ENCODE peak calls at places on chromosomes 16 and 17, in ten cellular contexts. E, M, Y, P, X, C, S, W, L and H are unnamed samples.

GRCh38 chr16:65218348-65218747 is 96.5 kb upstream of the CDH11 start:
- DNase-seq in C (no peak), P (no peak), L (no peak), Y (no peak), X (no peak), E (no peak), S (no peak), W (no peak), M (no peak), H (no peak)

GRCh38 chr16:30777591-30778297 is 9.3 kb downstream of the ZNF629 start:
- DNase-seq in X (no peak), E (no peak), M (no peak), C (no peak), L (no peak), P (no peak), W (no peak), Y (no peak), S (no peak), H (no peak)

GRCh38 chr17:71447644-71448043 is 673.2 kb upstream of the SOX9 start:
- DNase-seq in X (no peak), M (no peak), P (no peak), S (no peak), C (peak), Y (no peak), E (no peak), W (no peak), L (no peak), H (no peak)

GRCh38 chr16:87924937-87925670 is 11.2 kb downstream of the CA5A start:
- DNase-seq in E (no peak), W (no peak), Y (no peak), S (no peak), M (peak), C (peak), X (no peak), L (no peak), P (no peak), H (no peak)

GRCh38 chr16:81500833-81501521 is 56.4 kb downstream of the CMIP start:
- DNase-seq in C (peak), Y (peak), W (peak), X (no peak), L (no peak), P (no peak), E (no peak), M (no peak), S (peak), H (peak)

GRCh38 chr17:77885678-77886386 is 72.7 kb upstream of the TNRC6C start:
- DNase-seq in Y (peak), P (no peak), C (no peak), M (no peak), L (no peak), E (no peak), S (no peak), W (no peak), X (no peak), H (no peak)

GRCh38 chr16:57957396-57958392 is 13.2 kb downstream of the CNGB1 start:
- DNase-seq in L (no peak), P (no peak), E (no peak), M (no peak), Y (no peak), S (no peak), C (no peak), W (no peak), X (no peak), H (no peak)

GRCh38 chr17:21530841-21531240 is 154.7 kb downstream of the KCNJ12 start:
- DNase-seq in L (no peak), P (no peak), Y (no peak), E (no peak), C (no peak), S (no peak), W (no peak), M (no peak), X (no peak), H (no peak)

GRCh38 chr17:17812211-17813054 is 24.4 kb downstream of the SREBF1 start:
- DNase-seq in E (no peak), S (peak), W (peak), L (peak), P (no peak), X (peak), Y (peak), C (peak), M (peak), H (peak)

GRCh38 chr16:11102523-11102898 is 153.5 kb downstream of the SOCS1 start:
- DNase-seq in M (no peak), P (no peak), E (no peak), X (no peak), Y (no peak), C (no peak), S (no peak), W (no peak), L (no peak), H (no peak)

GRCh38 chr16:10181196-10182162 is 749 bp downstream of the GRIN2A start:
- DNase-seq in Y (peak), W (peak), L (peak), S (peak), X (no peak), C (peak), P (no peak), M (peak), E (no peak), H (peak)

GRCh38 chr16:68235882-68236803 is at the start of gene ESRP2:
- DNase-seq in P (no peak), E (no peak), L (no peak), Y (no peak), M (peak), X (no peak), W (no peak), S (no peak), C (peak), H (no peak)

GRCh38 chr17:73820686-73821448 is 176.6 kb upstream of the SDK2 start:
- DNase-seq in S (peak), E (no peak), L (no peak), W (peak), X (no peak), Y (no peak), M (peak), P (no peak), C (no peak), H (no peak)

GRCh38 chr16:35552763-35553162 is 2093.4 kb downstream of the TP53TG3F start:
- DNase-seq in E (no peak), M (no peak), Y (no peak), P (no peak), W (no peak), X (no peak), C (no peak), L (no peak), S (no peak), H (no peak)

GRCh38 chr17:5509482-5509881 is 23.1 kb downstream of the MIS12 start:
- DNase-seq in M (no peak), S (peak), L (no peak), X (no peak), E (no peak), P (no peak), Y (peak), C (no peak), W (peak), H (peak)

GRCh38 chr16:14560523-14560922 is 69.5 kb downstream of the PARN start:
- DNase-seq in E (no peak), W (no peak), P (no peak), X (no peak), M (no peak), Y (peak), C (no peak), L (no peak), S (peak), H (no peak)

GRCh38 chr16:14565688-14566025 is 64.4 kb downstream of the PARN start:
- DNase-seq in M (no peak), S (no peak), C (no peak), W (no peak), L (no peak), P (no peak), X (no peak), E (no peak), Y (no peak), H (no peak)

GRCh38 chr16:14564881-14565687 is 65.0 kb downstream of the PARN start:
- DNase-seq in E (no peak), S (peak), X (no peak), L (no peak), P (no peak), C (peak), W (peak), Y (peak), M (no peak), H (peak)

GRCh38 chr16:14564323-14564722 is 65.7 kb downstream of the PARN start:
- DNase-seq in L (no peak), Y (no peak), W (no peak), C (peak), E (no peak), S (no peak), P (no peak), X (no peak), M (peak), H (no peak)

DNA sequence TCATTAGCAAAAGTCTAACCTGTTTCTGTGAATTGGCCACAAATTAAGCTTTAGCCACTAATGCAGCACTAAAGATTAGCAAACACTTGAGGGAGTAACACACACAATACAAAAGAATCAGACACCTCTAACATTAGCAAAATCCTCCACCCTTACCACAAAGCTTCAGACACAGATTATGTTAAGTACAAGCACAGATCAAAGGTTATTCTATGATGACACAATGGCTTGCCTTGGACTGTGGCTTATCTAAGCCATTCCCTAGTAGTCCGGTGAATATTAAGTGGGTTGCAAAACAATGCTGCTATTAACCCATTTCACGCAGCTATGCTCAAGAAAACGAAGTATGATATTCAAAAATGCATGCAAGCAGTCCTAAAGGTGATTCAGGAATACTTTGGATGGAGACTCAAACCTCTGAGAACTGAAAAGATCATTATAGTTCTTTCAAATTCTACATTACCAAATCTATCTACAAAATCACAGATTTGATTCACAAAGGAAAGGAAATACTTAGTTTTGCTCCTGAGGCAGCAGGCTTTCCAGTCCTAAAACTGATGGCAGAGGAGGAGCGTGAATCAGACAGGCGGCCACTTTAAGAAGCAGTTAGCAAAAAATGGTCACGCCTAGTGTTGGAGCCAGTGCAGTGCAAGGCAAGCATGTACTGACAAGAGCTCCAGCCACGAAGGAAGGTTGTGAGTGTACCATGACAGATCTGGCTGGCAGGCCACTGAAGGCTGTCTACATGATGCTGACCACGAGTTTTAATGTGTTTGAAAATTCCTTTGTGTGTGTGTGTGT is 67.2 kb downstream of the PARN start:
- DNase-seq in S (peak), E (no peak), M (peak), C (no peak), L (peak), Y (peak), P (no peak), W (peak), X (no peak), H (peak)
- TF ChIP-seq CTCF in S (peak), E (peak), M (no peak), C (no peak), L (no peak), Y (peak), P (peak), W (peak), X (no peak), H (no peak)

GRCh38 chr17:44372036-44372435 is 8.4 kb upstream of the FAM171A2 start:
- DNase-seq in L (no peak), X (no peak), S (no peak), W (no peak), P (no peak), Y (no peak), C (no peak), M (no peak), E (no peak), H (no peak)

GRCh38 chr17:44363613-44364159 is at the start of gene FAM171A2:
- DNase-seq in S (peak), X (peak), W (peak), E (no peak), L (peak), P (no peak), C (peak), M (peak), Y (peak), H (peak)

GRCh38 chr17:44367219-44367618 is 3.6 kb upstream of the FAM171A2 start:
- DNase-seq in C (no peak), L (no peak), M (no peak), P (no peak), X (no peak), E (no peak), W (no peak), Y (peak), S (no peak), H (no peak)

GRCh38 chr17:44362964-44363612 is 565 bp downstream of the FAM171A2 start:
- DNase-seq in P (no peak), E (no peak), Y (no peak), C (peak), X (peak), L (no peak), M (no peak), S (no peak), W (no peak), H (no peak)

DNA sequence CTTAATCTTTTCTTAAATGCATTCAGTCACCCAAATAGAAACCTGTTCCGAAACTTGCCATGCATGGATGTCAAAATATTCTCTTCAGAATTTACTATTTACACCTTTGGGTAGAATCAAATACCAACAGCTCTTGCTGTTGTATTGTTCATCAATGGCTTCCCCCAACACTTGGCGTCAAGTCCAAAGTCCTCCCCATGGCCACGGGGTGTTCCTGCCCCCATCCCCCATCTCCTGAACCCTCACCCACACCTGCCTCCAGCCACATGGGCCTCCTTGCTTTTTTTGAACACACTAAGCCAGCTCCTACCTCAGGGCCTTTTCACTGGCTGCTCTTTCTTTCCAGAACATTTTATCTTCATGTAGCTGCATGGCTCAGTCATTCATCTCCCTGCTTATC is 4.0 kb upstream of the FAM171A2 start:
- DNase-seq in Y (no peak), E (no peak), L (no peak), X (no peak), S (no peak), P (no peak), C (no peak), W (no peak), M (no peak), H (no peak)
- H3K4me3 ChIP-seq in Y (no peak), E (no peak), L (no peak), X (no peak), S (no peak), P (no peak), C (no peak), W (no peak), M (no peak), H (no peak)

GRCh38 chr16:78984887-78985464 is 615.6 kb downstream of the MAF start:
- DNase-seq in X (no peak), L (no peak), C (no peak), W (no peak), S (no peak), M (no peak), E (no peak), P (no peak), Y (no peak), H (no peak)

GRCh38 chr16:78990309-78990701 is 610.2 kb downstream of the MAF start:
- DNase-seq in C (no peak), L (no peak), E (no peak), S (no peak), P (no peak), M (no peak), Y (no peak), X (no peak), W (no peak), H (no peak)

GRCh38 chr16:78987676-78988075 is 612.9 kb downstream of the MAF start:
- DNase-seq in P (no peak), E (no peak), L (no peak), C (no peak), M (no peak), Y (no peak), W (no peak), X (no peak), S (no peak), H (no peak)

GRCh38 chr16:78985736-78986605 is 614.6 kb downstream of the MAF start:
- DNase-seq in X (no peak), E (no peak), W (no peak), Y (no peak), S (no peak), C (no peak), P (no peak), M (no peak), L (no peak), H (no peak)

GRCh38 chr16:78988361-78988992 is 612.1 kb downstream of the MAF start:
- DNase-seq in M (no peak), X (no peak), L (no peak), S (no peak), P (no peak), E (no peak), C (no peak), W (no peak), Y (no peak), H (no peak)
- TF ChIP-seq CTCF in M (no peak), X (no peak), L (no peak), S (no peak), P (no peak), E (peak), C (no peak), W (no peak), Y (no peak), H (no peak)

DNA sequence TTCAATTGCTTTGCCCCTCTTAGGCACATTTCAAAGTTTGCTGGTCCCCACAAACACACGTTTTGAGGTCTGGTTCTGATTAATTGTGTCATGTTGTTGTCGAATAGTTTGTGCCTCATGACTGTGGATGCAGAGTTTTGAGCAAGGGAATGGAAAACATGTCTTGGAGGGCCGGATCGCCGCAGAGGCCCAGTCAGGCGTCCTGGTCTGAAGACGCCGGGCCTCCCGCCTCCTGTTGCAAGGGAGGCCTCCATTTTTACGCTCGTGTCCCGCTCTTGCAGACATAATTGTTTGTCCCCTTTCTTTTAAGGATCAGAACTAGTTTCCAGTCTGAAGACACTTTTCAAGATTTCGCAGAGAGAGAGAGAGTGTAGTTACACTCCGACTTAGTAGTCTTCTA is 3.2 kb downstream of the NTN1 start:
- DNase-seq in P (no peak), M (no peak), C (no peak), X (no peak), E (no peak), S (no peak), Y (no peak), W (no peak), L (no peak), H (no peak)
- H3K4me3 ChIP-seq in P (peak), M (no peak), C (no peak), X (no peak), E (peak), S (no peak), Y (no peak), W (no peak), L (no peak), H (no peak)

GRCh38 chr16:1346422-1347285 is 5.0 kb downstream of the TSR3 start:
- DNase-seq in S (no peak), M (no peak), Y (no peak), E (no peak), X (no peak), W (no peak), P (no peak), C (no peak), L (no peak), H (no peak)
- TF ChIP-seq CTCF in S (peak), M (no peak), Y (peak), E (peak), X (no peak), W (no peak), P (no peak), C (peak), L (no peak), H (peak)

GRCh38 chr17:1347681-1348318 is 52.2 kb downstream of the YWHAE start:
- DNase-seq in L (peak), E (no peak), C (no peak), S (no peak), W (no peak), Y (peak), X (no peak), M (peak), P (no peak), H (peak)
- H3K4me3 ChIP-seq in L (peak), E (peak), C (no peak), S (no peak), W (peak), Y (no peak), X (no peak), M (peak), P (peak), H (peak)